ENCODE peak calls at places on chromosomes 7 and 10, in ten cellular contexts. Y, Q, D, S, P, L, O, Z, K and R are unnamed samples.

GRCh38 chr10:114507449-114507848 is 103.1 kb upstream of the AFAP1L2 start:
- DNase-seq in Y (no peak), Q (no peak), D (no peak), S (peak; percentile 53), P (no peak), L (no peak), O (no peak), Z (no peak), K (peak; percentile 93), R (no peak)

GRCh38 chr7:44477063-44477830 is 13.2 kb downstream of the NUDCD3 start:
- DNase-seq in Y (no peak), Q (peak; percentile 43), D (peak; percentile 36), S (peak; percentile 69), P (no peak), L (peak; percentile 50), O (peak; percentile 50), Z (peak; percentile 67), K (peak; percentile 40), R (no peak)

GRCh38 chr10:8296090-8296741 is 241.7 kb downstream of the GATA3 start:
- DNase-seq in Y (no peak), Q (no peak), D (no peak), S (no peak), P (no peak), L (no peak), O (no peak), Z (no peak), K (no peak), R (no peak)

GRCh38 chr7:137989590-137989989 is 12.3 kb downstream of the CREB3L2 start:
- DNase-seq in Y (no peak), Q (no peak), D (no peak), S (no peak), P (no peak), L (no peak), O (no peak), Z (no peak), K (no peak), R (no peak)

GRCh38 chr7:157018328-157018996 is 8.0 kb upstream of the MNX1 start:
- DNase-seq in Y (no peak), Q (no peak), D (no peak), S (no peak), P (no peak), L (no peak), O (no peak), Z (no peak), K (no peak), R (no peak)

GRCh38 chr10:129657297-129657974 is 190.4 kb downstream of the MGMT start:
- DNase-seq in Y (no peak), Q (no peak), D (no peak), S (no peak), P (no peak), L (no peak), O (no peak), Z (no peak), K (no peak), R (no peak)

GRCh38 chr7:86768967-86769760 is 125.5 kb downstream of the GRM3 start:
- DNase-seq in Y (no peak), Q (no peak), D (no peak), S (no peak), P (no peak), L (no peak), O (no peak), Z (no peak), K (no peak), R (no peak)

GRCh38 chr7:15167912-15168311 is 265.4 kb upstream of the DGKB start:
- DNase-seq in Y (no peak), Q (no peak), D (no peak), S (no peak), P (no peak), L (no peak), O (no peak), Z (no peak), K (no peak), R (no peak)

GRCh38 chr10:128873408-128873807 is 593.6 kb upstream of the MGMT start:
- DNase-seq in Y (no peak), Q (no peak), D (no peak), S (no peak), P (no peak), L (no peak), O (no peak), Z (no peak), K (no peak), R (no peak)

GRCh38 chr10:24427678-24428409 is 218.9 kb downstream of the KIAA1217 start:
- DNase-seq in Y (no peak), Q (no peak), D (no peak), S (peak; percentile 56), P (no peak), L (no peak), O (no peak), Z (no peak), K (no peak), R (no peak)

GRCh38 chr10:132549416-132549815 is 11.8 kb downstream of the INPP5A start:
- DNase-seq in Y (no peak), Q (no peak), D (no peak), S (no peak), P (peak; percentile 17), L (no peak), O (no peak), Z (no peak), K (no peak), R (no peak)

GRCh38 chr10:124619802-124620490 is 124.2 kb downstream of the FAM53B start:
- DNase-seq in Y (no peak), Q (no peak), D (no peak), S (no peak), P (no peak), L (no peak), O (no peak), Z (peak; percentile 70), K (no peak), R (no peak)

GRCh38 chr10:98423691-98424120 is 8.7 kb upstream of the PYROXD2 start:
- DNase-seq in Y (no peak), Q (no peak), D (no peak), S (no peak), P (no peak), L (no peak), O (no peak), Z (no peak), K (no peak), R (no peak)

GRCh38 chr10:124223711-124224085 is 130.3 kb upstream of the CHST15 start:
- DNase-seq in Y (no peak), Q (no peak), D (no peak), S (no peak), P (no peak), L (no peak), O (no peak), Z (no peak), K (peak; percentile 3), R (no peak)

GRCh38 chr10:78215645-78216044 is 182.0 kb downstream of the RPS24 start:
- DNase-seq in Y (no peak), Q (no peak), D (no peak), S (peak; percentile 66), P (peak; percentile 86), L (peak; percentile 2), O (no peak), Z (no peak), K (peak; percentile 65), R (no peak)

GRCh38 chr10:86255405-86256251 is 111.0 kb downstream of the GRID1 start:
- DNase-seq in Y (no peak), Q (no peak), D (no peak), S (no peak), P (no peak), L (no peak), O (no peak), Z (no peak), K (no peak), R (no peak)

GRCh38 chr7:22786290-22786932 is 36.2 kb downstream of the TOMM7 start:
- DNase-seq in Y (no peak), Q (no peak), D (no peak), S (no peak), P (no peak), L (no peak), O (no peak), Z (no peak), K (no peak), R (no peak)

GRCh38 chr10:121460733-121461132 is 137.5 kb downstream of the FGFR2 start:
- DNase-seq in Y (no peak), Q (no peak), D (no peak), S (peak; percentile 32), P (no peak), L (no peak), O (no peak), Z (no peak), K (no peak), R (no peak)

GRCh38 chr7:137074386-137075030 is 206.1 kb downstream of the CHRM2 start:
- DNase-seq in Y (no peak), Q (no peak), D (no peak), S (peak; percentile 83), P (no peak), L (no peak), O (no peak), Z (no peak), K (no peak), R (no peak)

GRCh38 chr10:131346456-131346855 is 34.9 kb upstream of the TCERG1L start:
- DNase-seq in Y (no peak), Q (no peak), D (no peak), S (no peak), P (no peak), L (no peak), O (no peak), Z (no peak), K (no peak), R (no peak)

GRCh38 chr10:71569775-71570588 is 149.6 kb downstream of the C10orf105 start:
- DNase-seq in Y (no peak), Q (peak; percentile 32), D (peak; percentile 68), S (peak; percentile 21), P (no peak), L (peak; percentile 65), O (peak; percentile 85), Z (peak; percentile 82), K (peak; percentile 81), R (no peak)

GRCh38 chr7:98357751-98358161 is 43.1 kb downstream of the BAIAP2L1 start:
- DNase-seq in Y (no peak), Q (no peak), D (no peak), S (peak; percentile 84), P (no peak), L (no peak), O (no peak), Z (no peak), K (peak; percentile 40), R (no peak)

GRCh38 chr10:78194539-78195402 is 161.1 kb downstream of the RPS24 start:
- DNase-seq in Y (no peak), Q (peak; percentile 54), D (no peak), S (peak; percentile 43), P (no peak), L (no peak), O (no peak), Z (no peak), K (no peak), R (no peak)

GRCh38 chr7:139682136-139683013 is 95.4 kb downstream of the HIPK2 start:
- DNase-seq in Y (no peak), Q (no peak), D (no peak), S (peak; percentile 82), P (no peak), L (peak; percentile 6), O (no peak), Z (no peak), K (no peak), R (no peak)

GRCh38 chr10:4635883-4636282 is 190.1 kb upstream of the AKR1E2 start:
- DNase-seq in Y (no peak), Q (no peak), D (no peak), S (no peak), P (peak; percentile 35), L (no peak), O (no peak), Z (no peak), K (no peak), R (no peak)

GRCh38 chr10:104479906-104480579 is 126.4 kb downstream of the CFAP58 start:
- DNase-seq in Y (no peak), Q (no peak), D (no peak), S (no peak), P (no peak), L (no peak), O (no peak), Z (no peak), K (no peak), R (no peak)

GRCh38 chr10:132840698-132841097 is 54.8 kb upstream of the NKX6-2 start:
- DNase-seq in Y (no peak), Q (no peak), D (no peak), S (no peak), P (no peak), L (no peak), O (no peak), Z (no peak), K (no peak), R (no peak)

GRCh38 chr7:90579181-90579688 is 16.9 kb upstream of the CDK14 start:
- DNase-seq in Y (no peak), Q (no peak), D (no peak), S (peak; percentile 99), P (peak; percentile 28), L (no peak), O (no peak), Z (no peak), K (no peak), R (no peak)